ENCODE peak calls at places on chromosomes 13 and 19, in eight cellular contexts. A is SJSA1, D is Peyer's patch, O is psoas muscle, P is thoracic aorta, E is heart right ventricle, M is uterus, G is neural progenitor cell. U is an unnamed sample.

GRCh38 chr19:4602915-4603314 is 36.4 kb upstream of the TNFAIP8L1 start:
- DNase-seq in A (no peak), D (no peak), O (no peak), P (no peak), E (no peak), M (no peak), G (no peak), U (no peak)

GRCh38 chr13:44386932-44387556 is 13.4 kb downstream of the SERP2 start:
- DNase-seq in A (no peak), D (no peak), O (no peak), P (no peak), E (no peak), M (no peak), G (peak; percentile 55), U (no peak)

GRCh38 chr13:112586334-112586733 is 1.6 kb downstream of the TUBGCP3 start:
- DNase-seq in A (no peak), D (no peak), O (no peak), P (no peak), E (no peak), M (no peak), G (no peak), U (no peak)

GRCh38 chr19:10720607-10721125 is 2.8 kb downstream of the DNM2 start:
- DNase-seq in A (no peak), D (no peak), O (no peak), P (no peak), E (no peak), M (no peak), G (no peak), U (no peak)

GRCh38 chr19:46862974-46863632 is 2.3 kb downstream of the ARHGAP35 start:
- DNase-seq in A (no peak), D (peak; percentile 45), O (no peak), P (no peak), E (no peak), M (no peak), G (no peak), U (no peak)

GRCh38 chr19:2274937-2275535 is 6.9 kb downstream of the PEAK3 start:
- DNase-seq in A (peak; percentile 44), D (peak; percentile 86), O (peak; percentile 84), P (no peak), E (peak; percentile 68), M (peak; percentile 67), G (peak; percentile 85), U (peak; percentile 68)

GRCh38 chr19:44878119-44878865 is 12.8 kb upstream of the TOMM40 start:
- DNase-seq in A (no peak), D (no peak), O (no peak), P (no peak), E (no peak), M (no peak), G (no peak), U (no peak)

GRCh38 chr13:97493471-97493870 is 59.5 kb downstream of the RAP2A start:
- DNase-seq in A (no peak), D (no peak), O (no peak), P (no peak), E (no peak), M (no peak), G (no peak), U (no peak)

GRCh38 chr19:54207908-54208783 is 7.5 kb downstream of the RPS9 start:
- DNase-seq in A (peak; percentile 31), D (peak; percentile 82), O (peak; percentile 73), P (no peak), E (peak; percentile 78), M (no peak), G (no peak), U (peak; percentile 95)

GRCh38 chr19:49469828-49470614 is 4.0 kb upstream of the FLT3LG start:
- DNase-seq in A (no peak), D (peak; percentile 92), O (peak; percentile 66), P (no peak), E (no peak), M (no peak), G (no peak), U (no peak)

GRCh38 chr19:57947088-57947418 is 453 bp downstream of the ZNF256 start:
- DNase-seq in A (no peak), D (no peak), O (no peak), P (no peak), E (no peak), M (no peak), G (no peak), U (no peak)

GRCh38 chr13:23945612-23946011 is 48.3 kb upstream of the C1QTNF9B start:
- DNase-seq in A (no peak), D (no peak), O (no peak), P (no peak), E (no peak), M (no peak), G (no peak), U (no peak)

GRCh38 chr13:113207890-113208423 is 512 bp downstream of the PCID2 start:
- DNase-seq in A (no peak), D (no peak), O (no peak), P (no peak), E (no peak), M (no peak), G (peak; percentile 76), U (no peak)

GRCh38 chr19:38795549-38795948 is 6.5 kb downstream of the LGALS7B start:
- DNase-seq in A (no peak), D (no peak), O (no peak), P (no peak), E (no peak), M (no peak), G (no peak), U (no peak)

GRCh38 chr19:38793186-38793585 is 4.2 kb downstream of the LGALS7B start:
- DNase-seq in A (no peak), D (no peak), O (no peak), P (no peak), E (no peak), M (no peak), G (no peak), U (no peak)

GRCh38 chr19:38796154-38796553 is 7.2 kb downstream of the LGALS7B start:
- DNase-seq in A (no peak), D (no peak), O (no peak), P (no peak), E (no peak), M (no peak), G (no peak), U (no peak)

GRCh38 chr19:38793671-38794070 is 4.7 kb downstream of the LGALS7B start:
- DNase-seq in A (no peak), D (no peak), O (peak; percentile 30), P (no peak), E (no peak), M (no peak), G (no peak), U (no peak)

DNA sequence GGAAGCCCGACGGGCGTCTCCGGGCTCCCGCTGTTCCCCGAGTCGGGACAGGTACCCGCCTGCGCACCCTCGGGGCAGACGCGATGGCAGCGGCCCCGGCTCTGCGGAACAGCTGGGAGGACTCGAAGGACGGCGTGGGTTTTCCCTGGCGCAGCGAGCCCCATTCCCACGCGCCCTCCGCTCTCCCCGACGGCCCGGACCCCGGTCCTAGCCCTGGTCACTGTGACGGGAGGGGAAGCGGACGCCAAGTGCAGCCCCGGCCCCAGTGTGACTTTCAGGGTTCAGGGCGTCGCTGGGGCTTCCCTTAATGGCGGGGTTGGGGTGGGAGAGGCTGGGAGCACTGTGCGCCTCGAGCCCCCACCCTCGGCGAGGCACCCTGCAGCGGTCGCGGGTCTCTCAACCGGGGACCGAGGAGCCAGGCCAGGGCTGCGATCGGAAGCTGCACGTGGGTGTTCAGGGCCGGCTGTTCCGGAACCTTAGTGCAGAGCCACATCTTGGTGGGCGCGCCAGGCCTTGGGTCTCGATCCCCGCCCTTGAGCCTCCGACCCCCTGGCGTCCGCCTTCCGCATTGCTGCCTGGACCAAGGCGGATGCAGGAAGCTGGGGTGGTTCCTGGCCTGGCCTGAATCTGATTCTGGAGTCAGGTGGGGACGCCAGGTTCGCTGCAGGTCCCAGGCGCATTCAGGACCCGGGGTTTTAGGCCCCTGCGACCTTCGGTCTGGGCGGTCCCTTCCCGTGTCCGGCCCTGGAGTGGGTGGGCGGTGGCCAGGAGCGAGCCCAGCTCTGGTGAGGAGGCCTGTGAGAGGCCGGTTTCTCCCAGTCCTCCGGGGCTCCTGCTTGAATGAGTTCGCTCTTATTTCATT is 3.5 kb downstream of the LGALS7B start:
- DNase-seq in A (no peak), D (peak; percentile 69), O (peak; percentile 78), P (no peak), E (no peak), M (no peak), G (no peak), U (peak; percentile 44)
- H3K4me3 ChIP-seq in A (no peak overlapping the region), D (peak overlapping the region; percentile 7), O (peak overlapping the region; percentile 21), P (peak overlapping the region; percentile 66), E (peak overlapping the region; percentile 47), M (no peak overlapping the region), G (no peak overlapping the region), U (no peak overlapping the region)

GRCh38 chr19:14113762-14114414 is 3.7 kb downstream of the PRKACA start:
- DNase-seq in A (no peak), D (peak; percentile 56), O (peak; percentile 97), P (no peak), E (no peak), M (no peak), G (no peak), U (peak; percentile 46)
- H3K4me1 ChIP-seq in A (peaks cover 14% of the 10 kb centered on the region), D (peaks cover 53% of the 10 kb centered on the region), O (peaks cover 54% of the 10 kb centered on the region), P (peaks cover 80% of the 10 kb centered on the region), E (peaks cover 70% of the 10 kb centered on the region), M (peaks cover 6% of the 10 kb centered on the region), G (peaks cover 33% of the 10 kb centered on the region), U (peaks cover 33% of the 10 kb centered on the region)

GRCh38 chr19:7238091-7238490 is 56.1 kb downstream of the INSR start:
- DNase-seq in A (no peak), D (no peak), O (no peak), P (no peak), E (no peak), M (no peak), G (no peak), U (no peak)

GRCh38 chr19:7247160-7247559 is 47.1 kb downstream of the INSR start:
- DNase-seq in A (no peak), D (no peak), O (no peak), P (no peak), E (no peak), M (no peak), G (no peak), U (no peak)

GRCh38 chr19:7246601-7247000 is 47.6 kb downstream of the INSR start:
- DNase-seq in A (no peak), D (no peak), O (no peak), P (no peak), E (no peak), M (no peak), G (no peak), U (no peak)

DNA sequence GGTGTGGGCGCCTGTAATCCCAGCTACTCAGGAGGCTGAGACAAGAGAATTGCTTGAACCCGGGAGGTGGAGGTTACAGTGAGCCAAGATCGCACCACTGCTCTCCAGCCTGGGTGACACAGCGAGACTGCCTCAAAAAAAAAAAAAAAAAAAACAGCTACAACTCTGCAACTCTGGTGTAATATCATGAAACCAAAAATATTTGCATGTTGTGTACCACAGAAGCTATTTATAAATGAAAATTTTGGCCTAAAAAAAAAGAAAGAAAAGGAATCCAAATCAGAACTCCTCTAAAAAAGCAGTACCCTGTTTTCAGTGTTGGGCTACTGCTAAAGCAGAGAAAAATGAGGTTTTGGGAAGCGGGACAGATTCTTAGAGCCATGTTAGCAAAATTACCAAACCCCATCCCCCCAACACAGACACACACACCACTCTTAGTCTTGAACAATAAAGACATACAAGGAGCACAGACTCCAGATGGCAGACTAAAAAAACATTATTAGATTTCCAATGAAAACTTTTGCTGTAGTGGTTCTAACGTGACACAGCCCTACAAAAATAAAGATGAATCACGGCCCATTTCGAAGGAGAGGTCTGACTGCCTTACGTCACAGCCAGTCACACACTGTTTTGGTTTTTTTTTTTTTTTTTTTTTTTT is 51.5 kb downstream of the INSR start:
- DNase-seq in A (no peak), D (no peak), O (no peak), P (peak; percentile 44), E (peak; percentile 32), M (no peak), G (no peak), U (no peak)
- H3K27ac ChIP-seq in A (no peak overlapping the region), D (no peak overlapping the region), O (peak overlapping the region; percentile 83), P (peak overlapping the region; percentile 91), E (peak overlapping the region; percentile 61), M (peak overlapping the region; percentile 96), G (no peak overlapping the region), U (peak overlapping the region; percentile 75)

GRCh38 chr13:99083976-99084375 is 106.1 kb upstream of the DOCK9 start:
- DNase-seq in A (no peak), D (no peak), O (no peak), P (no peak), E (no peak), M (no peak), G (no peak), U (no peak)
- H3K4me3 ChIP-seq in A (no peak overlapping the region), D (no peak overlapping the region), O (no peak overlapping the region), P (no peak overlapping the region), E (no peak overlapping the region), M (no peak overlapping the region), G (no peak overlapping the region), U (no peak overlapping the region)

U was measured in lung.